ENCODE peak calls at places on chromosomes 2 and 18, in seven cellular contexts. One of them, this sample, is unnamed.
A peak's percentile ranks its signal among the peaks of the same experiment; 100 is the strongest.

GRCh38 chr2:186254759-186255158 is 231.3 kb upstream of the ZC3H15 start:
- DNase-seq in fibroblast of mammary gland: no peak
- DNase-seq in cardiac fibroblast: no peak
- DNase-seq in A549: no peak
- DNase-seq in tibial nerve: no peak
- DNase-seq in sigmoid colon: no peak
- DNase-seq in GM23248: no peak
- DNase-seq in this sample: no peak

GRCh38 chr2:70779911-70780580 is 10.4 kb downstream of the FIGLA start:
- DNase-seq in GM23248: peak; percentile 86
- DNase-seq in fibroblast of mammary gland: peak; percentile 24
- DNase-seq in sigmoid colon: no peak
- DNase-seq in tibial nerve: no peak
- DNase-seq in A549: no peak
- DNase-seq in cardiac fibroblast: peak; percentile 28
- DNase-seq in this sample: no peak

GRCh38 chr2:29010946-29011649 is 30.0 kb downstream of the TOGARAM2 start:
- DNase-seq in A549: no peak
- DNase-seq in fibroblast of mammary gland: peak; percentile 54
- DNase-seq in tibial nerve: no peak
- DNase-seq in cardiac fibroblast: peak; percentile 87
- DNase-seq in GM23248: peak; percentile 14
- DNase-seq in sigmoid colon: no peak
- DNase-seq in this sample: peak; percentile 80

GRCh38 chr18:13564579-13564978 is 161.8 kb downstream of the FAM210A start:
- DNase-seq in sigmoid colon: no peak
- DNase-seq in tibial nerve: no peak
- DNase-seq in A549: no peak
- DNase-seq in fibroblast of mammary gland: no peak
- DNase-seq in cardiac fibroblast: no peak
- DNase-seq in GM23248: no peak
- DNase-seq in this sample: no peak

GRCh38 chr18:23226386-23226785 is 91.1 kb downstream of the CABLES1 start:
- DNase-seq in tibial nerve: no peak
- DNase-seq in A549: no peak
- DNase-seq in sigmoid colon: no peak
- DNase-seq in fibroblast of mammary gland: peak; percentile 62
- DNase-seq in cardiac fibroblast: peak; percentile 81
- DNase-seq in GM23248: peak; percentile 62
- DNase-seq in this sample: no peak

GRCh38 chr2:128313076-128313836 is 5.4 kb downstream of the HS6ST1 start:
- DNase-seq in cardiac fibroblast: peak; percentile 34
- DNase-seq in fibroblast of mammary gland: peak; percentile 64
- DNase-seq in A549: peak; percentile 67
- DNase-seq in sigmoid colon: peak; percentile 65
- DNase-seq in tibial nerve: no peak
- DNase-seq in GM23248: peak; percentile 74
- DNase-seq in this sample: no peak

GRCh38 chr18:31648966-31649429 is 35.4 kb downstream of the B4GALT6 start:
- DNase-seq in cardiac fibroblast: peak; percentile 45
- DNase-seq in GM23248: peak; percentile 78
- DNase-seq in fibroblast of mammary gland: peak; percentile 63
- DNase-seq in sigmoid colon: no peak
- DNase-seq in A549: peak; percentile 21
- DNase-seq in tibial nerve: no peak
- DNase-seq in this sample: peak; percentile 31

GRCh38 chr18:13726972-13727331 is 479 bp downstream of the RNMT start:
- DNase-seq in GM23248: peak; percentile 83
- DNase-seq in tibial nerve: no peak
- DNase-seq in A549: peak; percentile 5
- DNase-seq in sigmoid colon: peak; percentile 85
- DNase-seq in fibroblast of mammary gland: peak; percentile 57
- DNase-seq in cardiac fibroblast: peak; percentile 71
- DNase-seq in this sample: peak; percentile 27

GRCh38 chr2:241560883-241561474 is 2.4 kb downstream of the BOK start:
- DNase-seq in A549: no peak
- DNase-seq in cardiac fibroblast: peak; percentile 53
- DNase-seq in fibroblast of mammary gland: no peak
- DNase-seq in tibial nerve: no peak
- DNase-seq in sigmoid colon: no peak
- DNase-seq in GM23248: peak; percentile 40
- DNase-seq in this sample: no peak

GRCh38 chr2:163338270-163338669 is 397.5 kb downstream of the FIGN start:
- DNase-seq in A549: no peak
- DNase-seq in tibial nerve: no peak
- DNase-seq in cardiac fibroblast: no peak
- DNase-seq in fibroblast of mammary gland: no peak
- DNase-seq in GM23248: no peak
- DNase-seq in sigmoid colon: no peak
- DNase-seq in this sample: no peak

GRCh38 chr18:11908182-11909080 is at the start of gene MPPE1:
- DNase-seq in cardiac fibroblast: peak; percentile 90
- DNase-seq in fibroblast of mammary gland: peak; percentile 77
- DNase-seq in sigmoid colon: peak; percentile 94
- DNase-seq in A549: peak; percentile 73
- DNase-seq in tibial nerve: peak; percentile 78
- DNase-seq in GM23248: peak; percentile 96
- DNase-seq in this sample: peak; percentile 51

GRCh38 chr18:11909081-11909410 is 929 bp upstream of the MPPE1 start:
- DNase-seq in GM23248: no peak
- DNase-seq in fibroblast of mammary gland: peak; percentile 25
- DNase-seq in sigmoid colon: no peak
- DNase-seq in tibial nerve: no peak
- DNase-seq in A549: no peak
- DNase-seq in cardiac fibroblast: no peak
- DNase-seq in this sample: no peak

GRCh38 chr18:11906181-11906580 is 1.9 kb downstream of the MPPE1 start:
- DNase-seq in cardiac fibroblast: no peak
- DNase-seq in GM23248: no peak
- DNase-seq in sigmoid colon: no peak
- DNase-seq in tibial nerve: no peak
- DNase-seq in A549: no peak
- DNase-seq in fibroblast of mammary gland: no peak
- DNase-seq in this sample: no peak

GRCh38 chr18:11905613-11906012 is 2.5 kb downstream of the MPPE1 start:
- DNase-seq in cardiac fibroblast: no peak
- DNase-seq in sigmoid colon: no peak
- DNase-seq in A549: no peak
- DNase-seq in GM23248: no peak
- DNase-seq in tibial nerve: no peak
- DNase-seq in fibroblast of mammary gland: no peak
- DNase-seq in this sample: no peak

GRCh38 chr18:11906926-11907874 is 917 bp downstream of the MPPE1 start:
- DNase-seq in fibroblast of mammary gland: no peak
- DNase-seq in cardiac fibroblast: no peak
- DNase-seq in A549: no peak
- DNase-seq in GM23248: peak; percentile 33
- DNase-seq in tibial nerve: no peak
- DNase-seq in sigmoid colon: no peak
- DNase-seq in this sample: no peak
- H3K4me3 ChIP-seq in fibroblast of mammary gland: peak overlapping the region; percentile 70
- H3K4me3 ChIP-seq in cardiac fibroblast: peak overlapping the region; percentile 75
- H3K4me3 ChIP-seq in A549: peak overlapping the region; percentile 50
- H3K4me3 ChIP-seq in GM23248: peak overlapping the region; percentile 86
- H3K4me3 ChIP-seq in tibial nerve: peak overlapping the region; percentile 93
- H3K4me3 ChIP-seq in sigmoid colon: peak overlapping the region; percentile 78
- H3K4me3 ChIP-seq in this sample: peak overlapping the region; percentile 76

GRCh38 chr2:19356545-19357382 is 1.7 kb downstream of the OSR1 start:
- DNase-seq in tibial nerve: no peak
- DNase-seq in sigmoid colon: no peak
- DNase-seq in A549: no peak
- DNase-seq in fibroblast of mammary gland: no peak
- DNase-seq in cardiac fibroblast: no peak
- DNase-seq in GM23248: peak; percentile 56
- DNase-seq in this sample: no peak

GRCh38 chr2:19359456-19359855 is 1.0 kb upstream of the OSR1 start:
- DNase-seq in tibial nerve: no peak
- DNase-seq in GM23248: no peak
- DNase-seq in A549: no peak
- DNase-seq in fibroblast of mammary gland: no peak
- DNase-seq in sigmoid colon: no peak
- DNase-seq in cardiac fibroblast: no peak
- DNase-seq in this sample: no peak

GRCh38 chr2:19359021-19359357 is 566 bp upstream of the OSR1 start:
- DNase-seq in GM23248: no peak
- DNase-seq in cardiac fibroblast: no peak
- DNase-seq in tibial nerve: no peak
- DNase-seq in A549: no peak
- DNase-seq in sigmoid colon: no peak
- DNase-seq in fibroblast of mammary gland: no peak
- DNase-seq in this sample: no peak

GRCh38 chr2:19357383-19358241 is 811 bp downstream of the OSR1 start:
- DNase-seq in tibial nerve: no peak
- DNase-seq in sigmoid colon: no peak
- DNase-seq in A549: no peak
- DNase-seq in GM23248: peak; percentile 68
- DNase-seq in fibroblast of mammary gland: peak; percentile 40
- DNase-seq in cardiac fibroblast: peak; percentile 52
- DNase-seq in this sample: no peak

DNA sequence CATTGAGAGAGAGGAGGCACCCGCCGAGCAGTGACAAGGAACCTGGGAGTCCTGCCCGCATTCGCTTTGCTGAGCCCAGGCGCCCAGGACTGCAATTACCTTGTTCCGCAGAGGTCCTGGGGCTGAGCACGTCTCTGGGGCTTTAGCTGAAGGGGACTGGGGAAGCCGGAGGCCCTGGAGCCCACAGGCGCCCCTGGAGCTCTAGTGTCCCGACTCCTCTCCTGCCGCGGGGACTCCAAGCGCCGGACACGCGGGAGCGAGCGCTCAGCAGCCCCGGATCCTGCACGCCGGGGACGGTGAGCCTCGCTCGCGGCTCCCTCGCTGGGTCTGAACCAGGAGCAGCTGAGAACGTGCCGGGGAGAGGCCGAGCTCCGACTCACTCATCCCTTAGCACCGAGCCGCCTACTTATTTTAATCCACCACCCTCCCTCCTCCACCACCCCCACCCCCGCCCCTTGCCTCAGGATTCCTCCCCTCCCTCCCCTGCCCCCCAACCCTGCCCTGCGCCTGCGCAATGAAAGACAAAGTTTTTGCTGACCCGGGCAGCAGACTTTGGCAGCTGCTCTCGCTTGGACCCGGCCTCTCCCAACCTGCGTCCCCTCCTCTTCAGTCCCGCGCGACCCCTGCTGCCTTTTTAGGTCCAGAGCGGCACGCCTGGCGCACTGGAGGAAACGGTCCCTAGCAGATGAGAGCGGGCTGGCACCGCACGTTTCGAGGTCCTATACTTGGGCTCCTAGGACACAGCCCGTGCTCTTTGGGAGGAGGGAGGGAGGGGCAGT is at the start of gene OSR1:
- DNase-seq in tibial nerve: no peak
- DNase-seq in GM23248: peak; percentile 88
- DNase-seq in cardiac fibroblast: peak; percentile 90
- DNase-seq in fibroblast of mammary gland: peak; percentile 85
- DNase-seq in A549: peak; percentile 80
- DNase-seq in sigmoid colon: peak; percentile 90
- DNase-seq in this sample: peak; percentile 47
- H3K4me3 ChIP-seq in tibial nerve: peak within 1 kb of the TSS; percentile 40
- H3K4me3 ChIP-seq in GM23248: peak within 1 kb of the TSS; percentile 85
- H3K4me3 ChIP-seq in cardiac fibroblast: peak within 1 kb of the TSS; percentile 87
- H3K4me3 ChIP-seq in fibroblast of mammary gland: peak within 1 kb of the TSS; percentile 91
- H3K4me3 ChIP-seq in A549: peak within 1 kb of the TSS; percentile 74
- H3K4me3 ChIP-seq in sigmoid colon: peak within 1 kb of the TSS; percentile 64
- H3K4me3 ChIP-seq in this sample: peak within 1 kb of the TSS; percentile 70

DNA sequence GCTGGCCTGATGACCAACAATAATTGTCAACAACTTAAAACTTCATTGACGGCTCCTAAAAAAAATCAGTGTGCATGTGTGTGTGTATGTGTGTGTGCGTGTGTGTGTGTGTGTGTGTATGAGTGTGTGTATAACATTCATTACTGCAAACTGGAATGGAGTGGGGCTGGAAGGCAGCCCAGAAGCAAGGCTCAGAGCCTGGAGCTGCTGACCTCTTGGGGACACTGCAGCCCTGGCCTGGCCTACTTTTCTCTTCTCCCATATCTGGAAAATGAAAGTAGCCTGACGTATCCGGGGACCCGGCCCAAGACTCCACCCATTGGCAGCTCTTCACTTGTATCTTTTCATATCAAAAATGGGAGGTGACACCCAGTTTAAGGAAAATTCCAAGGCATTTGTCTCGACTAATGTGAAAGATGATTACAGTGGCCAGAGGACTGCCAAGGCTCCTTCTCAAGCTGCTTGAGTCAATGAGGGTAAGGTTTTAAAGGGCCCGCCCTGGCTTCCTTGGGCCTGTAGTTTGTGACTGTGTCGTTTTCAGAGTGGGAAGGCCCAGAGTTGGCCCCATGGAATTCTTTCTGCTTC is 72.4 kb upstream of the IL1R1 start:
- DNase-seq in cardiac fibroblast: peak; percentile 99
- DNase-seq in fibroblast of mammary gland: peak; percentile 94
- DNase-seq in tibial nerve: peak; percentile 61
- DNase-seq in A549: peak; percentile 66
- DNase-seq in GM23248: peak; percentile 88
- DNase-seq in sigmoid colon: peak; percentile 91
- DNase-seq in this sample: peak; percentile 55
- H3K4me3 ChIP-seq in cardiac fibroblast: no peak overlapping the region
- H3K4me3 ChIP-seq in fibroblast of mammary gland: no peak overlapping the region
- H3K4me3 ChIP-seq in tibial nerve: no peak overlapping the region
- H3K4me3 ChIP-seq in A549: peak overlapping the region; percentile 33
- H3K4me3 ChIP-seq in GM23248: peak overlapping the region; percentile 41
- H3K4me3 ChIP-seq in sigmoid colon: no peak overlapping the region
- H3K4me3 ChIP-seq in this sample: no peak overlapping the region

GRCh38 chr2:39517102-39517436 is 80.0 kb upstream of the MAP4K3 start:
- DNase-seq in sigmoid colon: no peak
- DNase-seq in GM23248: no peak
- DNase-seq in A549: no peak
- DNase-seq in cardiac fibroblast: no peak
- DNase-seq in tibial nerve: no peak
- DNase-seq in fibroblast of mammary gland: no peak
- DNase-seq in this sample: no peak
- H3K4me3 ChIP-seq in sigmoid colon: no peak overlapping the region
- H3K4me3 ChIP-seq in GM23248: no peak overlapping the region
- H3K4me3 ChIP-seq in A549: no peak overlapping the region
- H3K4me3 ChIP-seq in cardiac fibroblast: no peak overlapping the region
- H3K4me3 ChIP-seq in tibial nerve: no peak overlapping the region
- H3K4me3 ChIP-seq in fibroblast of mammary gland: no peak overlapping the region
- H3K4me3 ChIP-seq in this sample: no peak overlapping the region

DNA sequence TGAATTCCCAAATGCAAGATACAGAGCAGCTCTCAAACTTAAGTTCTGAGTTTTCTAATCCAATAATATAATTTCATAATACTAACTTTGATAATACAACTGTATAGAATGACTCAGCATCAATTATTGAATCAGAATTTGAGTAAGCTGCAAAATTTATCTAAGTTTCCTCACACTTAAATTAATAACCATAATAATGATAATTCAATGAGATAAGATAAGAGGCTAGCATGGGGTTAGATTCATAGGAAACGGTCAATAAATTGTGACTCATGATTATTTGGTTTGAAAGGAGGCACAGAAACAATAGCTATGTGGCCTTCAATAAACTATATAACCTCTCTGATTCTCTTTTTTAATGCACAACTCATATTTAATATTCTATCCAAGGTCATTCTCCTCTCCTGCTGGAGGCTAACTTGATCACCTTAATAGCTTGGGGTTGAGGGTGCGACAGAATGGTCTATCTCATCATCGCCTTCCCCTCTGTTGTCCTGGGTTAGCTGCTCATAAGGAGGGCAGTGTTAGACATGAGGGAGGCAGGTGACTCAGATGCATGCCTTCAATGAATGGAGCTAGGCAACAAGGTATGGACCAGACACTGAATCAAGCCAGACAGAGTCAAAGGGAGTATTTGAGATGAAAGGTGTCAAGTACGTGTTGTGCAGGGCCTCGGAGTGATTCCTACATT is 36.2 kb upstream of the BMP10 start:
- DNase-seq in fibroblast of mammary gland: no peak
- DNase-seq in A549: no peak
- DNase-seq in GM23248: no peak
- DNase-seq in tibial nerve: no peak
- DNase-seq in cardiac fibroblast: no peak
- DNase-seq in sigmoid colon: no peak
- DNase-seq in this sample: no peak
- H3K4me3 ChIP-seq in fibroblast of mammary gland: no peak overlapping the region
- H3K4me3 ChIP-seq in A549: no peak overlapping the region
- H3K4me3 ChIP-seq in GM23248: no peak overlapping the region
- H3K4me3 ChIP-seq in tibial nerve: no peak overlapping the region
- H3K4me3 ChIP-seq in cardiac fibroblast: no peak overlapping the region
- H3K4me3 ChIP-seq in sigmoid colon: no peak overlapping the region
- H3K4me3 ChIP-seq in this sample: no peak overlapping the region